ENCODE peak calls at places on chromosomes 4 and X, in seven cellular contexts. F, D, Z, U, H, N and A are unnamed samples.

GRCh38 chr4:137076908-137077307 is 455.4 kb downstream of the PCDH18 start:
- DNase-seq in F (no peak), D (no peak), Z (no peak), U (peak; percentile 35), H (no peak), N (no peak), A (no peak)

GRCh38 chrX:12974797-12975669 is at the start of gene TMSB4X:
- DNase-seq in F (peak; percentile 94), D (peak; percentile 84), Z (peak; percentile 86), U (peak; percentile 95), H (peak; percentile 70), N (peak; percentile 83), A (peak; percentile 92)

GRCh38 chr4:1784789-1785591 is 8.1 kb upstream of the FGFR3 start:
- DNase-seq in F (peak; percentile 83), D (no peak), Z (no peak), U (no peak), H (no peak), N (no peak), A (no peak)

GRCh38 chrX:102765794-102766193 is 45.3 kb downstream of the GPRASP3 start:
- DNase-seq in F (no peak), D (no peak), Z (no peak), U (no peak), H (no peak), N (peak; percentile 77), A (no peak)

GRCh38 chr4:107243141-107243779 is 207.1 kb upstream of the DKK2 start:
- DNase-seq in F (no peak), D (peak; percentile 16), Z (no peak), U (no peak), H (no peak), N (peak; percentile 47), A (no peak)

GRCh38 chrX:9644335-9644734 is 121.3 kb downstream of the GPR143 start:
- DNase-seq in F (no peak), D (no peak), Z (no peak), U (no peak), H (no peak), N (no peak), A (no peak)

GRCh38 chrX:17590892-17591740 is 146.2 kb upstream of the SCML1 start:
- DNase-seq in F (peak; percentile 84), D (peak; percentile 56), Z (peak; percentile 64), U (peak; percentile 79), H (no peak), N (peak; percentile 90), A (peak; percentile 59)

GRCh38 chrX:150680974-150681373 is 12.2 kb upstream of the MTMR1 start:
- DNase-seq in F (peak; percentile 46), D (no peak), Z (no peak), U (no peak), H (no peak), N (peak; percentile 32), A (no peak)

GRCh38 chr4:183658362-183659028 is 490 bp downstream of the RWDD4 start:
- DNase-seq in F (peak; percentile 59), D (peak; percentile 36), Z (peak; percentile 32), U (peak; percentile 80), H (no peak), N (peak; percentile 19), A (peak; percentile 64)

GRCh38 chr4:81606796-81607550 is 135.3 kb upstream of the RASGEF1B start:
- DNase-seq in F (peak; percentile 35), D (no peak), Z (no peak), U (no peak), H (no peak), N (peak; percentile 29), A (no peak)

GRCh38 chr4:8239661-8240060 is 29.9 kb upstream of the HTRA3 start:
- DNase-seq in F (no peak), D (no peak), Z (no peak), U (no peak), H (no peak), N (no peak), A (peak; percentile 68)

GRCh38 chrX:370963-371745 is 15.6 kb downstream of the PPP2R3B start:
- DNase-seq in F (peak; percentile 27), D (peak; percentile 45), Z (no peak), U (no peak), H (no peak), N (no peak), A (no peak)

GRCh38 chrX:16855363-16856075 is 14.6 kb downstream of the RBBP7 start:
- DNase-seq in F (no peak), D (no peak), Z (no peak), U (no peak), H (no peak), N (no peak), A (no peak)